ENCODE peak calls at places on chromosome 20, in nine cellular contexts. W is testis; G is heart left ventricle; L is cardiac fibroblast; T is lower leg skin; M is CD4-positive, alpha-beta T cell; K is endothelial cell; I is HFFc6; V is glutamatergic neuron. F is an unnamed sample.

GRCh38 chr20:34316191-34316814 is 13.1 kb upstream of the AHCY start:
- DNase-seq in G (no peak), T (no peak), V (no peak), L (peak), K (no peak), W (no peak), I (peak), M (no peak), F (no peak)

GRCh38 chr20:36079486-36079885 is 75.1 kb upstream of the EPB41L1 start:
- DNase-seq in W (no peak), M (no peak), K (no peak), I (no peak), L (no peak), V (no peak), G (no peak), T (no peak), F (no peak)

GRCh38 chr20:53581444-53582311 is 12.0 kb downstream of the ZNF217 start:
- DNase-seq in L (no peak), W (no peak), M (no peak), V (no peak), I (no peak), G (peak), T (peak), K (no peak), F (no peak)

GRCh38 chr20:54510546-54511129 is 35.2 kb downstream of the DOK5 start:
- DNase-seq in M (no peak), G (peak), V (no peak), T (no peak), W (no peak), K (no peak), L (no peak), I (no peak), F (no peak)

GRCh38 chr20:36162272-36162966 is 7.9 kb downstream of the EPB41L1 start:
- DNase-seq in I (no peak), L (peak), T (no peak), M (no peak), K (no peak), W (no peak), G (no peak), V (no peak), F (no peak)

GRCh38 chr20:31516651-31517050 is 2.4 kb downstream of the HM13 start:
- DNase-seq in G (no peak), K (no peak), I (no peak), V (no peak), M (no peak), L (no peak), T (no peak), W (no peak), F (no peak)

GRCh38 chr20:3165473-3166337 is 6.0 kb upstream of the FASTKD5 start:
- DNase-seq in I (no peak), L (peak), V (peak), M (no peak), W (peak), T (peak), K (no peak), G (peak), F (no peak)

GRCh38 chr20:58139849-58140786 is 88.3 kb downstream of the ANKRD60 start:
- DNase-seq in I (no peak), G (no peak), V (no peak), K (no peak), M (no peak), T (peak), W (no peak), L (no peak), F (no peak)

GRCh38 chr20:58140787-58141396 is 87.6 kb downstream of the ANKRD60 start:
- DNase-seq in I (no peak), W (no peak), G (no peak), M (no peak), K (no peak), T (peak), L (no peak), V (no peak), F (no peak)

GRCh38 chr20:49906101-49906604 is 9.2 kb downstream of the SPATA2 start:
- DNase-seq in K (no peak), G (peak), L (no peak), T (peak), I (no peak), M (no peak), V (no peak), W (no peak), F (no peak)

GRCh38 chr20:39338977-39339376 is 376.8 kb downstream of the DHX35 start:
- DNase-seq in T (no peak), I (no peak), L (peak), G (peak), M (no peak), V (no peak), K (no peak), W (no peak), F (no peak)

GRCh38 chr20:63606701-63607100 is 20.2 kb downstream of the GMEB2 start:
- DNase-seq in T (no peak), G (no peak), L (no peak), V (no peak), K (no peak), W (no peak), I (no peak), M (no peak), F (no peak)

GRCh38 chr20:57392130-57392445 is 892 bp downstream of the RBM38 start:
- DNase-seq in G (peak), L (no peak), W (no peak), V (no peak), I (no peak), K (no peak), M (no peak), T (no peak), F (no peak)

GRCh38 chr20:1391640-1392442 is 1.0 kb downstream of the FKBP1A start:
- DNase-seq in K (peak), L (peak), W (no peak), T (peak), I (no peak), V (peak), G (no peak), M (no peak), F (no peak)

GRCh38 chr20:6590891-6591679 is 176.4 kb upstream of the BMP2 start:
- DNase-seq in K (no peak), M (no peak), W (no peak), G (no peak), L (peak), V (no peak), I (no peak), T (no peak), F (no peak)

GRCh38 chr20:21099653-21100589 is 6.2 kb downstream of the LINC00237 start:
- DNase-seq in M (no peak), G (peak), V (peak), L (peak), T (peak), W (peak), I (no peak), K (peak), F (peak)

GRCh38 chr20:15232243-15232642 is 894.8 kb upstream of the FLRT3 start:
- DNase-seq in T (no peak), M (no peak), W (no peak), V (no peak), L (no peak), G (no peak), I (no peak), K (no peak), F (no peak)

GRCh38 chr20:10129749-10130148 is 88.9 kb upstream of the SNAP25 start:
- DNase-seq in V (no peak), T (no peak), I (no peak), G (no peak), W (no peak), K (no peak), L (no peak), M (no peak), F (no peak)

GRCh38 chr20:18637296-18637695 is 49.4 kb downstream of the DTD1 start:
- DNase-seq in I (no peak), L (no peak), T (peak), V (no peak), W (no peak), G (no peak), M (no peak), K (no peak), F (no peak)
- TF ChIP-seq CTCF in I (no peak), L (no peak), T (no peak), V (no peak), W (no peak), G (no peak), M (no peak), K (no peak), F (no peak)

DNA sequence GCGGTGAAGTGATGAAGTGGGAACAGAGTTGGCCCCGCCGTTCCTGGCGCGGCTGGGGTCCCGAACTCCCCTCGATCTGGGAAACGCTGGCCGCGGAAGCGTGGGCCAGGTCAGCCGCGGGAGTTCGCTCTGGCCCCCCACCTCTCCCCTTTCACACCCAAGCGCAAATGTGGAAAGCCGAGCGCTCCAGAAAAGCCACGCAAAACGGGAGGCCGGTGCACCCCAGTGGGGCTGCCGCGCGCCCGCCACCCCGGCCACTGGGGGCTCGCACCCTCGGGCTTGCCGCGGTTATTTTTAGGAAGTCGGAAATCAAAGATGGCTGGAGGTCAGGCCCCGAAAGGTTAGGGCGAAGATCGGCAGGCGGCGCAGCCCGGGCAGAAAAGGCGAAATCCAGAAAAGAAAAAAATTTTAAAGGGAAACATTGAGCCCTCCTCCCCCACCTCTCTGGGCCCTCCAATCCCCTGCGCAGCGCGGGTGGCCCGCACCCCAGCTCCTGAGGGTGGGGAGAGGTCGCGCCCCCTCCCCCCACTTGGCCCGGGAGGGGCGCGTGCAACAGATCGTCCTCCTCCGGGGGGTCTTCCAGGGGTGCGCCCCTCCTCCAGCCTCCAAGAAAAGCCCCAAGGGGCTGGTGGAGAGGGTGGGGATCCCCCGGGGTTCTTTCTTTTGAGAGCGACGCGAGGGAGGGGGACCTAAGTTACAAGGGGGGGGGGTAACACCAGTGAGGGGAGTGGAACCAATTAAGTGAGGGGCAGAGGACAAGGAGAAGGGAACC is 915 bp downstream of the SALL4 start:
- DNase-seq in G (no peak), W (no peak), L (peak), T (no peak), K (peak), I (no peak), V (peak), M (no peak), F (no peak)
- TF ChIP-seq CTCF in G (no peak), W (no peak), L (peak), T (no peak), K (no peak), I (peak), V (no peak), M (no peak), F (no peak)

GRCh38 chr20:48041078-48041780 is 255.9 kb upstream of the SULF2 start:
- DNase-seq in G (no peak), I (no peak), L (no peak), V (no peak), W (no peak), K (no peak), T (no peak), M (no peak), F (no peak)
- TF ChIP-seq CTCF in G (no peak), I (no peak), L (no peak), V (no peak), W (no peak), K (no peak), T (no peak), M (no peak), F (no peak)

DNA sequence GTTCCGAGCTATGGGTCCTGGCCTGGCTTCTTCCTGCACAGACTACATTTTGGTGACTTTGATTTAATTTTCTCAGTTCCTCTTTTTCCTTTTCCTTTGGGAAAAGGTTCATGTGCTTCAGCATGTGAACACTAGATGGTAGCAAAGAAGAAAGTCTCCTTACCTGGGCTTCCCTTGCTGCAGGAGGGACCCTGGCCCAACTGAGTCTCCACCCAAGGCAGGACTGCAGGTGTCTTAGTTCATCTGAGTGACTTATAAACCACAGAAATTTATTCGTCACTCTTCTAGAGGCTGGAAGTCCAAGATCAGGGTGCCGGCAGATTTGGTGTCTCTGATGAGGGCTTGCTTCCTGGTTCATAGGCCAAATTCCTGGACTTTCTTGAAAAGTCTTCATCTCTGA is 163.2 kb downstream of the SYCP2 start:
- DNase-seq in W (no peak), L (no peak), M (no peak), G (no peak), T (no peak), K (no peak), V (no peak), I (no peak), F (no peak)
- TF ChIP-seq CTCF in W (no peak), L (no peak), M (no peak), G (no peak), T (no peak), K (peak), V (no peak), I (peak), F (no peak)

GRCh38 chr20:62516345-62516744 is 40.5 kb upstream of the GATA5 start:
- DNase-seq in T (no peak), W (no peak), G (no peak), M (no peak), K (no peak), I (peak), V (no peak), L (no peak), F (no peak)
- TF ChIP-seq CTCF in T (no peak), W (no peak), G (peak), M (no peak), K (no peak), I (peak), V (no peak), L (peak), F (no peak)

GRCh38 chr20:44576297-44576696 is 6.1 kb upstream of the PKIG start:
- DNase-seq in T (no peak), K (no peak), W (no peak), G (no peak), M (no peak), V (no peak), L (peak), I (peak), F (no peak)
- TF ChIP-seq CTCF in T (no peak), K (no peak), W (no peak), G (peak), M (no peak), V (no peak), L (peak), I (peak), F (peak)

GRCh38 chr20:43844778-43845614 is 69.7 kb upstream of the TOX2 start:
- DNase-seq in L (peak), T (peak), K (no peak), I (peak), V (no peak), M (no peak), G (peak), W (peak), F (no peak)
- TF ChIP-seq CTCF in L (peak), T (no peak), K (no peak), I (peak), V (no peak), M (no peak), G (peak), W (peak), F (no peak)

DNA sequence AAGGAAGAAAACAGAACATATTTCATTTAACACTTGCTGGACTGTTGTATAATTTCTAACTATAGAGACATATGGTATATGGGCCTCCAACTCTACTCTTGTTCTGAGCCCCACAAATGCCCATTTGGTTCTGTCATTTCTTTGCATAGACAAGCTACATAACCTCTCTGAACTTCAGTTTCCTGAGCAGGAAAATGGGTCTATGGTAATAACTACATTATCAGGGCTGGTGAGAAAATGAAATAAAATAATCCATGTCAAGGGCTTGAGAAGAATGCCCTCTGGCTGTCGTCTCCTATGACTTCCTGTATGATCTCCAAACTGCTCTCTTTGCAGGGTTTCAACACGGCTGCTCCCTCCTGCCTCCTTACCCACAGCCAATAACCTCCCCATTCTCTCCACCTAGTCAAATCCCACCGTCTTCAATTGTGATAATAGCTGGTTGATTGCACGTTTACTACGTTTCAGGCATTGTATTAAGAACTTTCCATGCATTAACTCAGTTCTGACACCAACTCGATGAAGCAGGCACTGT is 12.0 kb downstream of the ZCCHC3 start:
- DNase-seq in M (no peak), W (no peak), I (no peak), K (no peak), L (peak), T (no peak), V (no peak), G (no peak), F (no peak)
- TF ChIP-seq CTCF in M (no peak), W (no peak), I (peak), K (no peak), L (no peak), T (no peak), V (no peak), G (no peak), F (no peak)